ENCODE peak calls at places on chromosomes 11 and 22, in eight cellular contexts. One of them, this sample, is unnamed.

GRCh38 chr22:46352691-46353386 is 17.3 kb downstream of the TRMU start:
- DNase-seq in sigmoid colon: no peak
- DNase-seq in K562: no peak
- DNase-seq in stomach: peak
- DNase-seq in HCT116: no peak
- DNase-seq in suprapubic skin: no peak
- DNase-seq in GM12892: no peak
- DNase-seq in endothelial cell of umbilical vein: no peak
- DNase-seq in this sample: no peak

GRCh38 chr22:29443452-29443851 is 5.1 kb downstream of the RFPL1 start:
- DNase-seq in sigmoid colon: no peak
- DNase-seq in K562: no peak
- DNase-seq in stomach: no peak
- DNase-seq in HCT116: no peak
- DNase-seq in suprapubic skin: no peak
- DNase-seq in GM12892: no peak
- DNase-seq in endothelial cell of umbilical vein: no peak
- DNase-seq in this sample: no peak

GRCh38 chr22:39514373-39514973 is 5.9 kb upstream of the ATF4 start:
- DNase-seq in sigmoid colon: no peak
- DNase-seq in K562: no peak
- DNase-seq in stomach: peak
- DNase-seq in HCT116: no peak
- DNase-seq in suprapubic skin: peak
- DNase-seq in GM12892: no peak
- DNase-seq in endothelial cell of umbilical vein: peak
- DNase-seq in this sample: no peak

GRCh38 chr11:17381156-17381555 is 7.3 kb downstream of the KCNJ11 start:
- DNase-seq in sigmoid colon: no peak
- DNase-seq in K562: no peak
- DNase-seq in stomach: no peak
- DNase-seq in HCT116: no peak
- DNase-seq in suprapubic skin: no peak
- DNase-seq in GM12892: no peak
- DNase-seq in endothelial cell of umbilical vein: no peak
- DNase-seq in this sample: no peak

GRCh38 chr11:118290923-118291322 is 13.6 kb upstream of the CD3E start:
- DNase-seq in sigmoid colon: no peak
- DNase-seq in K562: no peak
- DNase-seq in stomach: peak
- DNase-seq in HCT116: peak
- DNase-seq in suprapubic skin: no peak
- DNase-seq in GM12892: no peak
- DNase-seq in endothelial cell of umbilical vein: peak
- DNase-seq in this sample: no peak

GRCh38 chr22:47100019-47100418 is 337.6 kb downstream of the TBC1D22A start:
- DNase-seq in sigmoid colon: no peak
- DNase-seq in K562: no peak
- DNase-seq in stomach: no peak
- DNase-seq in HCT116: no peak
- DNase-seq in suprapubic skin: no peak
- DNase-seq in GM12892: no peak
- DNase-seq in endothelial cell of umbilical vein: no peak
- DNase-seq in this sample: no peak

GRCh38 chr22:36331912-36332622 is 55.7 kb downstream of the MYH9 start:
- DNase-seq in sigmoid colon: peak
- DNase-seq in K562: no peak
- DNase-seq in stomach: peak
- DNase-seq in HCT116: no peak
- DNase-seq in suprapubic skin: no peak
- DNase-seq in GM12892: peak
- DNase-seq in endothelial cell of umbilical vein: peak
- DNase-seq in this sample: no peak

GRCh38 chr11:15208570-15209222 is 94.0 kb downstream of the INSC start:
- DNase-seq in sigmoid colon: peak
- DNase-seq in K562: peak
- DNase-seq in stomach: peak
- DNase-seq in HCT116: peak
- DNase-seq in suprapubic skin: no peak
- DNase-seq in GM12892: peak
- DNase-seq in endothelial cell of umbilical vein: peak
- DNase-seq in this sample: peak

GRCh38 chr11:4464216-4465159 is 15.4 kb downstream of the OR52K2 start:
- DNase-seq in sigmoid colon: no peak
- DNase-seq in K562: no peak
- DNase-seq in stomach: no peak
- DNase-seq in HCT116: peak
- DNase-seq in suprapubic skin: no peak
- DNase-seq in GM12892: no peak
- DNase-seq in endothelial cell of umbilical vein: no peak
- DNase-seq in this sample: no peak

GRCh38 chr11:119791701-119792151 is 62.7 kb upstream of the NECTIN1 start:
- DNase-seq in sigmoid colon: peak
- DNase-seq in K562: no peak
- DNase-seq in stomach: no peak
- DNase-seq in HCT116: no peak
- DNase-seq in suprapubic skin: no peak
- DNase-seq in GM12892: no peak
- DNase-seq in endothelial cell of umbilical vein: no peak
- DNase-seq in this sample: no peak

GRCh38 chr11:61966673-61967176 is 709 bp downstream of the FTH1 start:
- DNase-seq in sigmoid colon: peak
- DNase-seq in K562: peak
- DNase-seq in stomach: no peak
- DNase-seq in HCT116: no peak
- DNase-seq in suprapubic skin: peak
- DNase-seq in GM12892: no peak
- DNase-seq in endothelial cell of umbilical vein: peak
- DNase-seq in this sample: no peak

GRCh38 chr11:132992838-132993680 is 539.2 kb downstream of the OPCML start:
- DNase-seq in sigmoid colon: no peak
- DNase-seq in K562: no peak
- DNase-seq in stomach: no peak
- DNase-seq in HCT116: no peak
- DNase-seq in suprapubic skin: no peak
- DNase-seq in GM12892: no peak
- DNase-seq in endothelial cell of umbilical vein: no peak
- DNase-seq in this sample: no peak

GRCh38 chr11:128643661-128644060 is 50.2 kb upstream of the FLI1 start:
- DNase-seq in sigmoid colon: no peak
- DNase-seq in K562: no peak
- DNase-seq in stomach: no peak
- DNase-seq in HCT116: no peak
- DNase-seq in suprapubic skin: no peak
- DNase-seq in GM12892: no peak
- DNase-seq in endothelial cell of umbilical vein: no peak
- DNase-seq in this sample: no peak

GRCh38 chr22:37929390-37929789 is 23.3 kb downstream of the MICALL1 start:
- DNase-seq in sigmoid colon: no peak
- DNase-seq in K562: no peak
- DNase-seq in stomach: peak
- DNase-seq in HCT116: no peak
- DNase-seq in suprapubic skin: no peak
- DNase-seq in GM12892: no peak
- DNase-seq in endothelial cell of umbilical vein: no peak
- DNase-seq in this sample: no peak
- TF ChIP-seq POLR2AphosphoS5 in sigmoid colon: no peak
- TF ChIP-seq POLR2AphosphoS5 in K562: no peak
- TF ChIP-seq POLR2AphosphoS5 in stomach: no peak
- TF ChIP-seq POLR2AphosphoS5 in HCT116: no peak
- TF ChIP-seq POLR2AphosphoS5 in suprapubic skin: no peak
- TF ChIP-seq POLR2AphosphoS5 in GM12892: no peak
- TF ChIP-seq POLR2AphosphoS5 in endothelial cell of umbilical vein: no peak
- TF ChIP-seq POLR2AphosphoS5 in this sample: no peak

DNA sequence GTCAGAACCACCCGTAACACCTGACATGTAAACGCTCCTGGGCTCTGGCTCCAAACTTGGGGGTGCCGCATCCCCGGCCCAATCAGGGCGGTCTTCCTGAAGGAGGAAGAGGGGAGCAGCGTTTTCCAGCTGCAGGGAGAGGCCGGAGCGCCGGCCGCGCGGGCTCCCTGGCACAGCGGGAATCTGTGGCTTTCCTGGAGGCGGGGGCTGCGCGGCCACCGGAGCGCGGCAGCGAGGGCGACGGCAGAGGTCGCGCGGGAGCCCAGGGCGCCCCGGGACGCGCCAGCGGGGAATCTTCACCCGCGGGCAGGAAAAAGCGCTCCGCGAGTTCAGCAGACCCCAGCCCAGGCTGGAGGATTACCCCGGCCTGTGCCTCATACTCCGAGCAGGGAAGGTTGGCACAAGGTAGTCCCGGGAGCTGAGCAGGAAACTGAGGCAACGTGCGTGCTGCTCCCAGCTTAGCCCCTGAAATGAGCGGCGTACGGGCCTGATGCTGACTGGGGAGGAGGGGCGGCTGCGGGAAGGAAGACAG is 600 bp upstream of the ESAM start:
- DNase-seq in sigmoid colon: no peak
- DNase-seq in K562: peak
- DNase-seq in stomach: no peak
- DNase-seq in HCT116: no peak
- DNase-seq in suprapubic skin: no peak
- DNase-seq in GM12892: no peak
- DNase-seq in endothelial cell of umbilical vein: no peak
- DNase-seq in this sample: no peak
- TF ChIP-seq POLR2A in sigmoid colon: no peak
- TF ChIP-seq POLR2A in K562: no peak
- TF ChIP-seq POLR2A in stomach: no peak
- TF ChIP-seq POLR2A in HCT116: no peak
- TF ChIP-seq POLR2A in suprapubic skin: no peak
- TF ChIP-seq POLR2A in GM12892: no peak
- TF ChIP-seq POLR2A in endothelial cell of umbilical vein: no peak
- TF ChIP-seq POLR2A in this sample: no peak

DNA sequence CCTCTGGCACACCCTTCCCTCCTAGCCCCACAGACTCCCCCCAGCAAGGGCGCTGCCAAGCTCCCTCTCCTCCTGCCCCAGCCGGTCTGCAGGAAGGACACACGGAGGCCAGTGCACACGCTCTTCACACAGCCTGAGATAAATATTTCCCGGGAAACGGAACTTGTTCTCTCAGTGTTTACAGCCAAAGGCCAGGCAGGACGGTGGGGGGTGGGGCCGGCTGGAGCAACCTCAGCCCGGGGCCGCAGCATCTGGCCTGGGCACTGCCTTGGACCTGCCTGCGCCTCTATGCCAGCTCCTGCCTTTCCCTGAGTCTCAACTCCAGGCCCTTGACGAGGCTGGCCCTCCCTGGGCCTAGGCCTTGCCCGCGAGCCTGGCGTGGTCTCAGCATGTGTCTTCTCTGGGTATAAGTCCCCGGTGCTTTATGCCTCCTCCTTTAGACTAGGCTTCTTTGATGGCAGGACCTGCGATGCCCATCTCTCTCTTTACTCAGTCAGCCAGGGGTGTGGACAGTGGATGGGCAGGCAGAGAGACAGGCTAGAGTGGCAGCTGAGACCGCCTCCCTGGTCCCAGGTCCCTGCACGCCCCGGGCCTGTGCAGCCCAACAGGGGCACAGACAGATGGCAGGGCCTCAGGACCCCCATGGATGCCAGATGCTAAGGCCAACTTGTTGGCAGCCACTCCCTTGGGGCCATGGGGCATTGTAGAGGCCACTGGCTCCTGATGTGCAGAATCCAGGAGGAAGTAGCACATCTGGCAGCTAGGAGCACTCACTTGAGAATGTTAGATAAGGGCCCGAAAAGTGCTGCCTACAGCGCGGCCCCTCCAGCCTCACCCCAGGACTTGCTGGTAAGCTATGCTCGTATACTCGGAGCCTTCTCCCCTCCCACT is 48.2 kb downstream of the PDE2A start:
- DNase-seq in sigmoid colon: peak
- DNase-seq in K562: peak
- DNase-seq in stomach: peak
- DNase-seq in HCT116: no peak
- DNase-seq in suprapubic skin: no peak
- DNase-seq in GM12892: no peak
- DNase-seq in endothelial cell of umbilical vein: peak
- DNase-seq in this sample: no peak
- TF ChIP-seq POLR2AphosphoS5 in sigmoid colon: peak
- TF ChIP-seq POLR2AphosphoS5 in K562: no peak
- TF ChIP-seq POLR2AphosphoS5 in stomach: peak
- TF ChIP-seq POLR2AphosphoS5 in HCT116: no peak
- TF ChIP-seq POLR2AphosphoS5 in suprapubic skin: no peak
- TF ChIP-seq POLR2AphosphoS5 in GM12892: no peak
- TF ChIP-seq POLR2AphosphoS5 in endothelial cell of umbilical vein: peak
- TF ChIP-seq POLR2AphosphoS5 in this sample: no peak

GRCh38 chr11:65436412-65437032 is 13.9 kb downstream of the NEAT1 start:
- DNase-seq in sigmoid colon: peak
- DNase-seq in K562: no peak
- DNase-seq in stomach: peak
- DNase-seq in HCT116: no peak
- DNase-seq in suprapubic skin: no peak
- DNase-seq in GM12892: no peak
- DNase-seq in endothelial cell of umbilical vein: peak
- DNase-seq in this sample: no peak

GRCh38 chr11:65440831-65441499 is 18.4 kb downstream of the NEAT1 start:
- DNase-seq in sigmoid colon: peak
- DNase-seq in K562: no peak
- DNase-seq in stomach: no peak
- DNase-seq in HCT116: no peak
- DNase-seq in suprapubic skin: peak
- DNase-seq in GM12892: no peak
- DNase-seq in endothelial cell of umbilical vein: peak
- DNase-seq in this sample: no peak

GRCh38 chr11:65438257-65439151 is 15.9 kb downstream of the NEAT1 start:
- DNase-seq in sigmoid colon: peak
- DNase-seq in K562: no peak
- DNase-seq in stomach: no peak
- DNase-seq in HCT116: no peak
- DNase-seq in suprapubic skin: no peak
- DNase-seq in GM12892: no peak
- DNase-seq in endothelial cell of umbilical vein: peak
- DNase-seq in this sample: no peak

GRCh38 chr11:65437436-65438227 is 15.0 kb downstream of the NEAT1 start:
- DNase-seq in sigmoid colon: peak
- DNase-seq in K562: no peak
- DNase-seq in stomach: peak
- DNase-seq in HCT116: no peak
- DNase-seq in suprapubic skin: no peak
- DNase-seq in GM12892: no peak
- DNase-seq in endothelial cell of umbilical vein: peak
- DNase-seq in this sample: no peak

DNA sequence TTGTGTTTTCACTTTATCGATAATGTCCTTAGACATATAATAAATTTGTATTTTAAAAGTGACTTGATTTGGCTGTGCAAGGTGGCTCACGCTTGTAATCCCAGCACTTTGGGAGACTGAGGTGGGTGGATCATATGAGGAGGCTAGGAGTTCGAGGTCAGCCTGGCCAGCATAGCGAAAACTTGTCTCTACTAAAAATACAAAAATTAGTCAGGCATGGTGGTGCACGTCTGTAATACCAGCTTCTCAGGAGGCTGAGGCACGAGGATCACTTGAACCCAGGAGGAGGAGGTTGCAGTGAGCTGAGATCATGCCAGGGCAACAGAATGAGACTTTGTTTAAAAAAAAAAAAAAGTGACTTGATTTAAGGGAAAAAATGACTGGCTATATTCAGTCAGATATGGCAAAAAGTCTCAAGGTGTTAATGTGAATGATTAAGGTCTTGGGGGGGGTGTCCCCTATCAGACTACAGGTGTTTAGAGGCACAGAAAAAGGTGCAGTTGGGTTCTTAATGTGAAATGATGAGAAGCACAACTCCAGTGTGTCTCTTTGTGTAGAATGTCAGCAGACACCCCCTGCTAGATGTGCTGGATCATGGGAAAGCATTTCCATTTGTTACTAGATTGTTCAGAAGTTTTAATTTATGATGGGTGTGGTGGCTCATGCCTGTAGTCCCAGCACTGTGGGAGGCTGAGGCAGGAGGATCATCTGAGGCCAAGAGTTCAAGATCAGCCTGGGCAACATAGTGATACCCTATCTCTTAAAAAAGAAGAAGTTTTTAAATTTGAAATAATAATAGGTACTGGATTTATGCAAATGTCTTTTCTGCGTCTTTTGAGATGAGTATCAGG is 17.0 kb downstream of the NEAT1 start:
- DNase-seq in sigmoid colon: peak
- DNase-seq in K562: peak
- DNase-seq in stomach: peak
- DNase-seq in HCT116: no peak
- DNase-seq in suprapubic skin: no peak
- DNase-seq in GM12892: no peak
- DNase-seq in endothelial cell of umbilical vein: peak
- DNase-seq in this sample: no peak
- TF ChIP-seq POLR2A in sigmoid colon: no peak
- TF ChIP-seq POLR2A in K562: peak
- TF ChIP-seq POLR2A in stomach: no peak
- TF ChIP-seq POLR2A in HCT116: no peak
- TF ChIP-seq POLR2A in suprapubic skin: no peak
- TF ChIP-seq POLR2A in GM12892: no peak
- TF ChIP-seq POLR2A in endothelial cell of umbilical vein: peak
- TF ChIP-seq POLR2A in this sample: no peak

This sample was measured in GM12891.